ENCODE peak calls at places on chromosome 19, in six cellular contexts. Q is sigmoid colon, I is body of pancreas, D is IMR-90, H is tibial nerve, V is breast epithelium. F is an unnamed sample.

GRCh38 chr19:17605761-17606745 is 50.6 kb downstream of the COLGALT1 start:
- DNase-seq in Q (peak), I (peak), D (peak), H (peak), V (no peak), F (peak)

GRCh38 chr19:47228168-47228936 is 2.6 kb downstream of the BBC3 start:
- DNase-seq in Q (peak), I (peak), D (peak), H (no peak), V (peak), F (no peak)

GRCh38 chr19:38194061-38194701 is 29.8 kb downstream of the DPF1 start:
- DNase-seq in Q (no peak), I (no peak), D (no peak), H (no peak), V (no peak), F (no peak)

GRCh38 chr19:58033741-58034475 is at the start of gene ZSCAN1:
- DNase-seq in Q (peak), I (peak), D (peak), H (peak), V (peak), F (no peak)

GRCh38 chr19:16587031-16588023 is 15.1 kb upstream of the SLC35E1 start:
- DNase-seq in Q (no peak), I (peak), D (peak), H (peak), V (no peak), F (no peak)

GRCh38 chr19:45087531-45087930 is 5.4 kb upstream of the PPP1R37 start:
- DNase-seq in Q (no peak), I (no peak), D (no peak), H (no peak), V (no peak), F (no peak)

GRCh38 chr19:3687393-3687773 is 12.9 kb downstream of the PIP5K1C start:
- DNase-seq in Q (no peak), I (no peak), D (no peak), H (no peak), V (no peak), F (no peak)

GRCh38 chr19:15091918-15092753 is 10.1 kb downstream of the OR1I1 start:
- DNase-seq in Q (peak), I (peak), D (peak), H (no peak), V (no peak), F (no peak)

GRCh38 chr19:23475477-23475876 is 80.2 kb upstream of the ZNF91 start:
- DNase-seq in Q (no peak), I (no peak), D (no peak), H (no peak), V (no peak), F (no peak)

GRCh38 chr19:35592226-35592625 is 6.3 kb downstream of the PMIS2 start:
- DNase-seq in Q (no peak), I (peak), D (peak), H (no peak), V (no peak), F (no peak)

GRCh38 chr19:21655540-21656126 is 111.7 kb downstream of the ZNF100 start:
- DNase-seq in Q (no peak), I (no peak), D (no peak), H (no peak), V (no peak), F (no peak)

GRCh38 chr19:48363500-48363809 is 285 bp downstream of the TMEM143 start:
- DNase-seq in Q (no peak), I (no peak), D (no peak), H (no peak), V (no peak), F (no peak)

GRCh38 chr19:33293255-33294057 is 8.9 kb downstream of the CEBPA start:
- DNase-seq in Q (no peak), I (peak), D (peak), H (no peak), V (no peak), F (no peak)

GRCh38 chr19:24052811-24053210 is 34.2 kb upstream of the ZNF254 start:
- DNase-seq in Q (no peak), I (no peak), D (peak), H (no peak), V (no peak), F (no peak)

GRCh38 chr19:18772620-18773587 is 18.2 kb downstream of the COMP start:
- DNase-seq in Q (no peak), I (peak), D (no peak), H (no peak), V (peak), F (no peak)

GRCh38 chr19:34049944-34050343 is 122.4 kb upstream of the LSM14A start:
- DNase-seq in Q (no peak), I (no peak), D (no peak), H (no peak), V (no peak), F (no peak)

GRCh38 chr19:6551607-6552450 is 21.0 kb downstream of the TNFSF9 start:
- DNase-seq in Q (no peak), I (no peak), D (no peak), H (no peak), V (no peak), F (no peak)

GRCh38 chr19:17358395-17358794 is 18.7 kb downstream of the PLVAP start:
- DNase-seq in Q (no peak), I (no peak), D (no peak), H (no peak), V (no peak), F (no peak)

GRCh38 chr19:4186087-4186993 is 3.9 kb downstream of the ANKRD24 start:
- DNase-seq in Q (no peak), I (peak), D (peak), H (peak), V (peak), F (no peak)

GRCh38 chr19:38168632-38169031 is 55.4 kb downstream of the DPF1 start:
- DNase-seq in Q (no peak), I (no peak), D (no peak), H (no peak), V (no peak), F (no peak)

GRCh38 chr19:56141416-56141992 is 417 bp downstream of the ZNF444 start:
- DNase-seq in Q (no peak), I (peak), D (no peak), H (no peak), V (no peak), F (no peak)

GRCh38 chr19:54517483-54517882 is 14.9 kb downstream of the LAIR2 start:
- DNase-seq in Q (no peak), I (peak), D (peak), H (no peak), V (peak), F (no peak)

GRCh38 chr19:13066231-13066630 is 36.4 kb downstream of the LYL1 start:
- DNase-seq in Q (no peak), I (no peak), D (no peak), H (no peak), V (no peak), F (no peak)

GRCh38 chr19:38676023-38676877 is 28.8 kb downstream of the ACTN4 start:
- DNase-seq in Q (no peak), I (no peak), D (peak), H (no peak), V (no peak), F (no peak)

GRCh38 chr19:53977991-53978731 is 13.3 kb upstream of the CACNG6 start:
- DNase-seq in Q (no peak), I (peak), D (peak), H (no peak), V (no peak), F (no peak)

GRCh38 chr19:29512748-29513147 is 13.0 kb upstream of the VSTM2B start:
- DNase-seq in Q (no peak), I (no peak), D (no peak), H (no peak), V (no peak), F (no peak)
- TF ChIP-seq CTCF in Q (no peak), I (no peak), D (no peak), H (no peak), V (no peak), F (no peak)

GRCh38 chr19:1508507-1508856 is 4.3 kb downstream of the ADAMTSL5 start:
- DNase-seq in Q (no peak), I (no peak), D (no peak), H (no peak), V (no peak), F (no peak)

GRCh38 chr19:1509589-1510441 is 3.0 kb downstream of the ADAMTSL5 start:
- DNase-seq in Q (no peak), I (no peak), D (no peak), H (no peak), V (no peak), F (no peak)

GRCh38 chr19:1505991-1506881 is 6.6 kb downstream of the ADAMTSL5 start:
- DNase-seq in Q (peak), I (no peak), D (no peak), H (no peak), V (no peak), F (no peak)

GRCh38 chr19:1507192-1507660 is 5.6 kb downstream of the ADAMTSL5 start:
- DNase-seq in Q (peak), I (no peak), D (no peak), H (no peak), V (no peak), F (no peak)

DNA sequence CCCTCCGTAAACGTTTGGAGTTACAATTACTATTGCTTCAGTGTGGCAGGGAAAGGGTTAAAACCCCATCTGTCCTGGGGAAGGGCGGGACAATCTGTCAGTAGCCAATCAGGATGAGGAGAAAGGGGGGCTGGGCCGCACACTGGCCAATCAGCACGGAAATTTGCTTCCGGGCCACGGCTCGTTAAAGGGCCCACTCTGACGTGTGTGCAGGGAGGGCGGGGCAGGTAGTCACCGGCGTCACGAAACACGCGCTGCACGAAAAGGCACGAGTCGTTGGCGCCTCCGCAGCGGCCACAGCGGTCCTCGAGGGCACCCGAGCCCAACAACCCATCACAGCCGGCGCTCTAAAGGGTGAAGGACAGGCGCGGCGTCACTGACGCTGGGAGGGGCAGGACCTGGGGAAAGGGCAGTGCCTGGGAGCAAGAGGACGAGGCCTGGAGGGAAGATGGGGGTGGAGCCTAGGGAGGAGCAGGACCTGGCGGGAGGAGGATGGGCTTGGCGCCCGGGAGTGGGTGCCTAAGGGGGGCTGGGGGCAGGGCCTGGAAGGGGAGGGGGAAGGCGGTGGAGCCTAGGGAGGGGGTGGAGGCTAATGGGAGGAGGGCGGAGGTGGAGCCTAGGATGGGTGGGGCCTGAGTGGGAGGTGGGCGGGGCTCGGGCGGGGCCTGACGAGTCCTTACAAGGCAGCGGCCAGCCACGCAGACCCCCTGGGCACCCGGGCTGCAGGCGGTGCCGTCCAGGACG is 4.9 kb downstream of the ADAMTSL5 start:
- DNase-seq in Q (peak), I (peak), D (peak), H (peak), V (peak), F (peak)
- TF ChIP-seq POLR2A in Q (no peak), I (no peak), D (no peak), H (no peak), V (no peak), F (no peak)

DNA sequence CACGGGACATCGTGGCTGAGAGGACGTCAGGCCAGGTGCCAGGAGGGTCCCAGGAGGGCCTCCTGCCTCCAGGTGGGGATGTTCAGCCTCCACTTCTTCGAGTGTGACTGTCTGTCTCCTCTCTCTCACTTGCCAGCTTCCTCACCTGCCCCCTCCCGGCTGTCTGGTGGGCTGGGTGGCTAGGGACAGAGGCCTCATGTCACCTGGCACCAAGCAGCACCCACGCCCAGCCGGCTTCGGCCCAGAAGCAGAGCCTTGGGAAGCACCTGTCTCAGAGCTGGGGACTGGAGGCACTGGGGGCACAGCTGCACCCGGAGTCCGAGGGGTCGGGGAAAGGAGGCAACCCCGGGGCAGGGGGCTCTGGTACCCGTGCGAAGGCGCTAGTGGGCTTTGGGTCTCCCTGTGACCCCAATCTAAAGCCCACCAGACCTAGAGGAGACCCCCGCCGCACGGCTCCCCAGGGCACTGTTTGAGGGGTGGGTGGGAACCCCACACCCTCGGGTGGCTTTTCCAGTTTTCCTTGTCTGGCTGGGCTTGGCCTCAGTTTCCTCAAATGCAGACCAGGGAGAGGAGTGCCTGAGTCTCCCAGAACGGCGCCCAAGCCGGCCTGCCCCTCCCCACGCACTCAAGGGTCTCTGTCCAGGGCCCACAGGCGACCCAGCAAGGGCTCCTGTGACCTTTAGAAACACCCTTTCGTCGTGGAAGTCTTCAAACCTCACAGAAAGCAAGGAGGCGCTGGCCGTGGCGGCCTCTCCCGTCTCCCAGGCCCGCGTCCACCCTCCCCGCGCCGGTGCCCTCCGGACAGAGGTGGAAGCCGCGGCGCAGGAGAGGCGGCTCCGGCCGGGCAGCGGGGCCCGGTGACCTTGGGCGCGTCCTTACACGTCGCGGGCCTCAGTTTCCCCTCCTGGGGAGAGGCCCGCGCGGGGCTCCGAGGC is 656 bp upstream of the HCN2 start:
- DNase-seq in Q (no peak), I (no peak), D (no peak), H (no peak), V (no peak), F (no peak)
- TF ChIP-seq CTCF in Q (no peak), I (no peak), D (no peak), H (no peak), V (no peak), F (no peak)

DNA sequence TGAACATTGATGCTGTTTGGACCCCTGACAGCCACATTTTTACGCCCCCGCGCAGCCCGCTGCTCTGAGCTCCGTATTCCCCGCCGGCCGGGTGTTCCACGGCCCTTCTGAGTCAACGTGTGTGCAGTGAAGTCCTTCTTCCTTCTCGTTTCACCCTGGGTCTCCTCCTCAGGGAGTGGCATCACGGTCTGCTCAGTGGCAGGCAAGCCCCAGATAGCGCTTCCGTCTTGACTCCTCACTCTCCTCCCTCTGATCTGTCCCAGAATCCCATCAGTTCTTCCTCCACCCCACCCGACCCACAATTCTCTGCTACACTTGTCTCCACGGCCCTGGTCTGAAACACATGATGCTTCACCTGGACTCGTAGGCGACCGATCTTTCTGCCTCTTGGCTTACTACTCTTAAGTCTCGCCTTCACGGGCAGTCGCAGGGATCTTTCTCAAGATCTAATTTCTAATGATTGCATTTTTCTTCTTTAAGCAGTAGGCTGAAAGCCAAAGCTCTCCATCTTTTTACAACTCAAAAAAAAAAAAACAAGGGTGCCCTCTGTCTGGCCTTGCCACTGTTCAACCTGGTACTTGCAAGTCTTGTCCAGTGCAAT is 33.9 kb downstream of the CCNE1 start:
- DNase-seq in Q (no peak), I (no peak), D (peak), H (no peak), V (no peak), F (no peak)
- TF ChIP-seq POLR2A in Q (no peak), I (no peak), D (no peak), H (no peak), V (no peak), F (no peak)

GRCh38 chr19:11890634-11891033 is 3.1 kb downstream of the ZNF69 start:
- DNase-seq in Q (no peak), I (no peak), D (no peak), H (no peak), V (no peak), F (no peak)

GRCh38 chr19:11887247-11887617 is 350 bp upstream of the ZNF69 start:
- DNase-seq in Q (no peak), I (no peak), D (no peak), H (no peak), V (no peak), F (no peak)

DNA sequence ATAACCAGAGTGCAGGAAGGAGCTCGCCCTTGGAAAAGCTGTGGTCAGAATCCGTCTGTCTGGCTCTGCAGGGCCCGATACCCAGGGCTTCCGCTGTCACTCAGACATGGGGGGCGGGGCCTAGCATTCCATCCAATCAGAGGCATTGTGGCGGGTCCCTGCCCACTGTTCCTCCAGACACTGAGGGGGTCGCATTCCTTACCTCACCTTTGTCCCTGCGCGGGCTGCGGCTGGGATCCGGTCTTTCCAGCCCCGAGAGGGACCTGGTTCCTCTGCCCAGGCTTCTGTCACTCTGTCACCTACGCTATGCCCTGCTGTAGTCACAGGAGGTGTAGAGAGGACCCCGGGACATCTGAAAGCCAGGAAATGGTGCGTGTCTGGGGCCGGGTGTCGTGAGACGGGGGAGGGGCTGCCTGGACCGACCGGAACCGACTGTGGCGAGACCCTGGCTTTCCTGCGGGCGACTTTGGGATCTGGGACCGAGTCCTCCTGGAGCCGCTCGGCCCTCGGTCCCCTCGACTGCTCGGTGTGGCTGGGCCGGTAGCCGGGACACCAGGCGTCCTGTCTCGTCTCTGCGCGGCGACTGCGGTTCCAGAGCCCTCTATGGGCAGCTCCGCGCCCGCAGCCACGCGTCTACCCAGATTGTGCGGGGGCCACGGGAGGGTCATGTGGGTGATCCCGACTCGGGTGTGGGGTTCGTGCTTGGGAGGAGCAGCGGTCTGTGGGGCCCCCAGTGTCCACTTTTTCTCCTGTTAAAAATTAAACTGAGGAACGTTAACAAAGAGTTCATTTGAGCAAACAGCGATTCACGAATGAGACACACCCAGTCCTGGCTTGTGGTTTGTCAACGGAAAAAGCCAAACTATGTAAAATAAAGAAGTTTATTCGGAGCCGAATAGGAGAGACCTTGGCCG is at the start of gene ZNF69:
- DNase-seq in Q (peak), I (peak), D (peak), H (peak), V (peak), F (no peak)
- TF ChIP-seq CTCF in Q (no peak), I (peak), D (no peak), H (peak), V (peak), F (no peak)

F was measured in esophagus squamous epithelium.